ENCODE peak calls at places on chromosomes 2 and 18, in four cellular contexts. L is stimulated activated CD4-positive, alpha-beta T cell treated with anti-CD3 and anti-CD28 coated beads, Interleukin-12 subunit alpha, Interleukin-12 subunit beta, amount 100 ng/mL, for 4 hours; Y is astrocyte of the spinal cord; R is pons. M is an unnamed sample.
A peak's percentile ranks its signal among the peaks of the same experiment; 100 is the strongest.

GRCh38 chr2:29920130-29920577 is 1.2 kb downstream of the ALK start:
- DNase-seq in L (peak; percentile 51), Y (peak; percentile 46), R (no peak), M (peak; percentile 5)

GRCh38 chr2:88735853-88736252 is 44.4 kb downstream of the RPIA start:
- DNase-seq in L (peak; percentile 21), Y (no peak), R (no peak), M (peak; percentile 31)

GRCh38 chr2:140526575-140526974 is 1604.2 kb downstream of the LRP1B start:
- DNase-seq in L (no peak), Y (peak; percentile 53), R (no peak), M (peak; percentile 81)

GRCh38 chr2:15364561-15364960 is 196.6 kb downstream of the NBAS start:
- DNase-seq in L (no peak), Y (no peak), R (no peak), M (no peak)

GRCh38 chr18:69127844-69128486 is 272.7 kb upstream of the DOK6 start:
- DNase-seq in L (no peak), Y (no peak), R (no peak), M (no peak)

GRCh38 chr2:215060851-215061541 is 77.4 kb downstream of the ABCA12 start:
- DNase-seq in L (no peak), Y (no peak), R (peak; percentile 8), M (no peak)

GRCh38 chr2:152475982-152476381 is 141.0 kb downstream of the FMNL2 start:
- DNase-seq in L (no peak), Y (no peak), R (no peak), M (peak; percentile 27)

GRCh38 chr18:57441395-57441794 is 6.2 kb downstream of the ONECUT2 start:
- DNase-seq in L (no peak), Y (no peak), R (no peak), M (no peak)

GRCh38 chr18:6478111-6478510 is 63.4 kb upstream of the L3MBTL4 start:
- DNase-seq in L (no peak), Y (no peak), R (no peak), M (no peak)

GRCh38 chr2:106517329-106517728 is 30.2 kb downstream of the CD8B2 start:
- DNase-seq in L (no peak), Y (no peak), R (no peak), M (no peak)

GRCh38 chr2:136034629-136035028 is 49.2 kb upstream of the DARS1 start:
- DNase-seq in L (no peak), Y (no peak), R (no peak), M (no peak)

GRCh38 chr2:72940786-72941185 is 23.5 kb downstream of the EMX1 start:
- DNase-seq in L (no peak), Y (peak; percentile 23), R (no peak), M (no peak)

GRCh38 chr2:196380098-196380497 is 208.7 kb upstream of the STK17B start:
- DNase-seq in L (no peak), Y (no peak), R (no peak), M (no peak)

GRCh38 chr2:241551998-241552737 is 6.4 kb upstream of the BOK start:
- DNase-seq in L (no peak), Y (no peak), R (no peak), M (no peak)

GRCh38 chr2:43052944-43053306 is 173.5 kb downstream of the ZFP36L2 start:
- DNase-seq in L (no peak), Y (no peak), R (no peak), M (no peak)

GRCh38 chr2:160033732-160034392 is 28.6 kb downstream of the PLA2R1 start:
- DNase-seq in L (no peak), Y (peak; percentile 59), R (no peak), M (peak; percentile 52)

GRCh38 chr2:59875836-59876235 is 677.6 kb downstream of the BCL11A start:
- DNase-seq in L (no peak), Y (no peak), R (no peak), M (no peak)

GRCh38 chr2:235669269-235669831 is 175.5 kb downstream of the AGAP1 start:
- DNase-seq in L (peak; percentile 10), Y (peak; percentile 65), R (peak; percentile 51), M (peak; percentile 48)